ENCODE peak calls at places on chromosomes 4 and X, in ten cellular contexts. G, C, E, I, V, D, N, S, X and Z are unnamed samples.

GRCh38 chrX:109553862-109554261 is 17.2 kb downstream of the NXT2 start:
- DNase-seq in G (no peak), C (no peak), E (no peak), I (no peak), V (no peak), D (no peak), N (no peak), S (no peak), X (no peak), Z (no peak)

GRCh38 chrX:147602297-147602696 is 309.4 kb upstream of the FMR1 start:
- DNase-seq in G (peak; percentile 4), C (no peak), E (no peak), I (no peak), V (no peak), D (no peak), N (no peak), S (no peak), X (no peak), Z (no peak)

GRCh38 chrX:110321081-110321480 is 3.2 kb upstream of the AMMECR1 start:
- DNase-seq in G (no peak), C (no peak), E (no peak), I (no peak), V (no peak), D (no peak), N (no peak), S (no peak), X (no peak), Z (no peak)

GRCh38 chr4:16914208-16914607 is 15.8 kb upstream of the LDB2 start:
- DNase-seq in G (peak; percentile 69), C (peak; percentile 76), E (no peak), I (no peak), V (no peak), D (peak; percentile 48), N (no peak), S (peak; percentile 71), X (no peak), Z (no peak)

GRCh38 chr4:6582889-6583504 is 8.0 kb downstream of the MAN2B2 start:
- DNase-seq in G (peak; percentile 48), C (peak; percentile 57), E (no peak), I (no peak), V (no peak), D (peak; percentile 65), N (no peak), S (peak; percentile 16), X (no peak), Z (no peak)

GRCh38 chr4:24476209-24476781 is 108.1 kb downstream of the DHX15 start:
- DNase-seq in G (peak; percentile 61), C (peak; percentile 70), E (no peak), I (no peak), V (no peak), D (peak; percentile 60), N (no peak), S (peak; percentile 43), X (no peak), Z (no peak)

GRCh38 chr4:9808077-9808476 is 26.6 kb downstream of the DRD5 start:
- DNase-seq in G (no peak), C (no peak), E (no peak), I (no peak), V (no peak), D (no peak), N (no peak), S (no peak), X (no peak), Z (no peak)

GRCh38 chrX:38277802-38278201 is 49.5 kb downstream of the RPGR start:
- DNase-seq in G (no peak), C (no peak), E (no peak), I (no peak), V (no peak), D (no peak), N (no peak), S (no peak), X (no peak), Z (no peak)

GRCh38 chr4:144646523-144647094 is 653 bp downstream of the HHIP start:
- DNase-seq in G (peak; percentile 33), C (peak; percentile 72), E (no peak), I (no peak), V (no peak), D (peak; percentile 24), N (peak; percentile 71), S (peak; percentile 35), X (no peak), Z (no peak)

GRCh38 chr4:144648042-144648441 is 2.1 kb downstream of the HHIP start:
- DNase-seq in G (peak; percentile 42), C (peak; percentile 21), E (no peak), I (no peak), V (no peak), D (peak; percentile 17), N (no peak), S (peak; percentile 38), X (no peak), Z (no peak)

GRCh38 chr4:144645102-144645469 is 870 bp upstream of the HHIP start:
- DNase-seq in G (peak; percentile 45), C (peak; percentile 51), E (no peak), I (no peak), V (no peak), D (peak; percentile 19), N (peak; percentile 76), S (peak; percentile 44), X (no peak), Z (no peak)

GRCh38 chr4:144645621-144646522 is at the start of gene HHIP:
- DNase-seq in G (peak; percentile 72), C (peak; percentile 87), E (no peak), I (no peak), V (no peak), D (peak; percentile 83), N (peak; percentile 83), S (peak; percentile 79), X (no peak), Z (no peak)

DNA sequence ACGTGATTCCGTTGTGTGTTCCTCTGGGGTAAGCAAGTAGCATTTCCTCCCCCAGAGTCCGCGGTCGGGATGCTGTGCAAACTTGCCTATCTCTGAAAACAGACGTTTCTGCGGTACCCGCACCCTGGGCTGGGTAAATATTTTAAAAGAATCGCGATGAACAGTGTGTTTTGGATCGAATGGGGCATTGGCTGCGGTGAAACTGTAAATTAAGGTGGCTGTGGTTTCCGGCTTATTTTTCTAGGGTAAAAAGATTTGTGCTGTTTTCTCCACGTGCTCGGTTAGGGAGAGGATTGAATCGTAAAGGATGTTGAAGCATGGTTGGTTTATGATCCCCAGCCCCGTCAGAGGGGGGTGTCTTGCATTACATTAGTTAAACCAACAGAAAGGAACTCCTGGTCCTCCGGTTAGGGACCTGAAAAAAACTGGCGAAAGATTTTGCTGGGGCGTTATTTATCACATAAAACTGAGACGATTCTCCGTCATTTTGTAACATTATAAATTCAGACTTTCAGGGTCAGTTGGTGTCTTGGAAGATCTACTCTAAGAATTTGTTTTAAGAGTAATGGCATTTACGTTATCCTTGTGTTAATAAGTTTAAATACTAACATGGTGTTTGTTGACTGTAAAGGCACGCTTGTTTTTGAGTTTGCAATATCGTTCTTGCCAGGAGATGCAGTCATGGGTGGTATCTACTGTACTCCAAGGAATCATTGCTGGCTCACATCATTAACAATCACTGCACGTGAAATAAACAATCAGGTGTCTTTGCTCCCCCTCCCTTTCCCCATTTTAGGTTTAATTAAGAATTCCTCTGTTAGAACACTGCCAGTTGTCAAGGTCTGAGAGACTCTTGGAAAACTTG is 1.4 kb downstream of the HHIP start:
- DNase-seq in G (peak; percentile 82), C (peak; percentile 73), E (no peak), I (no peak), V (no peak), D (peak; percentile 77), N (no peak), S (peak; percentile 78), X (no peak), Z (no peak)
- TF ChIP-seq CTCF in G (no peak), C (no peak), E (no peak), I (no peak), V (no peak), D (peak; percentile 20), N (no peak), S (peak; percentile 12), X (no peak), Z (no peak)

GRCh38 chr4:87112063-87112462 is 108.4 kb downstream of the KLHL8 start:
- DNase-seq in G (no peak), C (no peak), E (no peak), I (no peak), V (no peak), D (peak; percentile 43), N (no peak), S (no peak), X (no peak), Z (no peak)

GRCh38 chr4:87117051-87117729 is 103.2 kb downstream of the KLHL8 start:
- DNase-seq in G (peak; percentile 43), C (no peak), E (no peak), I (peak; percentile 90), V (no peak), D (no peak), N (peak; percentile 67), S (no peak), X (no peak), Z (no peak)

GRCh38 chr4:87117730-87118075 is 102.7 kb downstream of the KLHL8 start:
- DNase-seq in G (no peak), C (no peak), E (no peak), I (no peak), V (no peak), D (no peak), N (peak; percentile 84), S (no peak), X (no peak), Z (no peak)

GRCh38 chr4:87116230-87116629 is 104.2 kb downstream of the KLHL8 start:
- DNase-seq in G (no peak), C (no peak), E (no peak), I (no peak), V (no peak), D (peak; percentile 74), N (no peak), S (peak; percentile 28), X (no peak), Z (no peak)

DNA sequence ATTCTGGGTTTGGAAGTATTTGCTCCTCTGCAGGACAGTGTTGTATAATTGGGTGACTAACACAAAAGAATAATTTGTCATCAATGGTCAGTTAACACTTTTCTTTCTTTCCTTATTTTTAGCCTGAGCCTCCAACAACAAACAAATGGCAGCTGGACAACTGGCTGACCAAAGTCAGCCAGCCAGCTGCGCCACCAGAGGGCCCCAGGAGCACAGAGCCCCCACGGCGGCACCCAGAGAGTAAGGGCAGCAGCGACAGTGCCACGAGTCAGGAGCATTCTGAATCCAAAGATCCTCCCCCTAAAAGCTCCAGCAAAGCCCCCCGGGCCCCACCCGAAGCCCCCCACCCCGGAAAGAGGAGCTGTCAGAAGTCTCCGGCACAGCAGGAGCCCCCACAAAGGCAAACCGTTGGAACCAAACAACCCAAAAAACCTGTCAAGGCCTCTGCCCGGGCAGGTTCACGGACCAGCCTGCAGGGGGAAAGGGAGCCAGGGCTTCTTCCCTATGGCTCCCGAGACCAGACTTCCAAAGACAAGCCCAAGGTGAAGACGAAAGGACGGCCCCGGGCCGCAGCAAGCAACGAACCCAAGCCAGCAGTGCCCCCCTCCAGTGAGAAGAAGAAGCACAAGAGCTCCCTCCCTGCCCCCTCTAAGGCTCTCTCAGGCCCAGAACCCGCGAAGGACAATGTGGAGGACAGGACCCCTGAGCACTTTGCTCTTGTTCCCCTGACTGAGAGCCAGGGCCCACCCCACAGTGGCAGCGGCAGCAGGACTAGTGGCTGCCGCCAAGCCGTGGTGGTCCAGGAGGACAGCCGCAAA is 106.0 kb downstream of the KLHL8 start:
- DNase-seq in G (peak; percentile 74), C (no peak), E (no peak), I (no peak), V (no peak), D (no peak), N (no peak), S (no peak), X (no peak), Z (no peak)
- TF ChIP-seq CTCF in G (peak; percentile 48), C (no peak), E (no peak), I (peak; percentile 12), V (no peak), D (peak; percentile 14), N (no peak), S (peak; percentile 1), X (no peak), Z (no peak)

GRCh38 chrX:1450381-1451161 is 2.1 kb downstream of the ASMTL start:
- DNase-seq in G (no peak), C (no peak), E (no peak), I (no peak), V (peak; percentile 69), D (no peak), N (peak; percentile 51), S (no peak), X (no peak), Z (no peak)
- TF ChIP-seq CTCF in G (no peak), C (no peak), E (no peak), I (no peak), V (no peak), D (no peak), N (no peak), S (no peak), X (no peak), Z (no peak)

DNA sequence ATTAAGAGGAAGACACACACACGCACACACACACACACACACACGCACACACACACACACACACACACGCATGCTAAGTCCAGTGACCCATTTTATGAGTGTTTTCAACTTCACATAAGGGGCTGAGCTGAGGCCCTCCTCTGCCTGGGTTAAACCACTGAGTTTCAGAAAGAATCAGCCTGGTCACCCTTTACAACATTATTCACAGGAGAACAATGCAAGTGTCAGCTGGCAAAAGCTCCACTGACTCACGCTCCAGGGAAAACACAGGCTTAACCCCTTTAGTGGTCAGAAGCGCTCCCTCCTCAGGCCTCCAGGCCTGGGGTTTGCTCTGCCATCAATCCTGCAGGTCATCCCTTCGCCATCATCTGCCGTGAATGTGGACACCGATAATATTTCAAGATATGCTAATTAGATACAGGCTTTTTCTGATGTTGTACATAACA is 46.9 kb downstream of the ACOX3 start:
- DNase-seq in G (no peak), C (peak; percentile 98), E (no peak), I (peak; percentile 95), V (no peak), D (peak; percentile 96), N (no peak), S (peak; percentile 98), X (no peak), Z (peak; percentile 94)
- TF ChIP-seq CTCF in G (no peak), C (peak; percentile 15), E (no peak), I (peak; percentile 22), V (no peak), D (peak; percentile 52), N (no peak), S (peak; percentile 55), X (no peak), Z (peak; percentile 22)